ENCODE peak calls at places on chromosomes 2 and 18, in five cellular contexts. O is left ventricle myocardium inferior, U is dorsolateral prefrontal cortex, A is HL-60, L is kidney epithelial cell. W is an unnamed sample.
A peak's percentile ranks its signal among the peaks of the same experiment; 100 is the strongest.

GRCh38 chr2:48337871-48338270 is 192.1 kb upstream of the STON1 start:
- DNase-seq in O (no peak), U (no peak), A (no peak), L (no peak), W (no peak)

GRCh38 chr18:73741946-73742345 is 405.7 kb downstream of the FBXO15 start:
- DNase-seq in O (no peak), U (no peak), A (no peak), L (no peak), W (peak; percentile 34)

GRCh38 chr2:77977486-77978063 is 455.4 kb upstream of the LRRTM4 start:
- DNase-seq in O (no peak), U (no peak), A (no peak), L (no peak), W (no peak)

GRCh38 chr2:176642074-176642473 is 372.8 kb downstream of the MTX2 start:
- DNase-seq in O (no peak), U (no peak), A (no peak), L (peak; percentile 96), W (peak; percentile 82)

GRCh38 chr2:218857371-218858137 is 2.1 kb upstream of the WNT6 start:
- DNase-seq in O (no peak), U (no peak), A (no peak), L (no peak), W (no peak)

GRCh38 chr2:241061275-241061674 is 40.8 kb downstream of the MTERF4 start:
- DNase-seq in O (no peak), U (no peak), A (no peak), L (no peak), W (peak; percentile 75)

GRCh38 chr2:112160591-112161250 is 22.5 kb downstream of the FBLN7 start:
- DNase-seq in O (no peak), U (no peak), A (no peak), L (no peak), W (no peak)

GRCh38 chr2:133568172-133568571 is at the start of gene NCKAP5:
- DNase-seq in O (no peak), U (no peak), A (no peak), L (no peak), W (peak; percentile 37)

GRCh38 chr2:6724572-6725140 is 141.1 kb downstream of the CMPK2 start:
- DNase-seq in O (no peak), U (no peak), A (no peak), L (no peak), W (no peak)

GRCh38 chr18:6648581-6648980 is 80.9 kb upstream of the ARHGAP28 start:
- DNase-seq in O (no peak), U (no peak), A (no peak), L (no peak), W (no peak)

GRCh38 chr2:95056461-95057459 is 31.3 kb downstream of the MAL start:
- DNase-seq in O (no peak), U (peak; percentile 82), A (no peak), L (no peak), W (no peak)

GRCh38 chr2:366706-367105 is 78.8 kb upstream of the ALKAL2 start:
- DNase-seq in O (no peak), U (no peak), A (no peak), L (no peak), W (no peak)
- TF ChIP-seq CTCF in O (no peak), U (no peak), A (no peak), L (no peak), W (no peak)

GRCh38 chr2:88765154-88765948 is 73.9 kb downstream of the RPIA start:
- DNase-seq in O (no peak), U (no peak), A (peak; percentile 42), L (no peak), W (peak; percentile 6)
- H3K4me3 ChIP-seq in O (peak overlapping the region; percentile 61), U (peak overlapping the region; percentile 53), A (no peak overlapping the region), L (peak overlapping the region; percentile 37), W (peak overlapping the region; percentile 20)

GRCh38 chr18:72086421-72086820 is 457.7 kb downstream of the CBLN2 start:
- DNase-seq in O (no peak), U (no peak), A (peak; percentile 13), L (no peak), W (no peak)

GRCh38 chr18:72091369-72091768 is 452.8 kb downstream of the CBLN2 start:
- DNase-seq in O (no peak), U (no peak), A (no peak), L (no peak), W (no peak)

GRCh38 chr18:72089432-72089831 is 454.7 kb downstream of the CBLN2 start:
- DNase-seq in O (no peak), U (no peak), A (no peak), L (no peak), W (no peak)
- TF ChIP-seq CTCF in O (no peak), U (no peak), A (no peak), L (no peak), W (no peak)

DNA sequence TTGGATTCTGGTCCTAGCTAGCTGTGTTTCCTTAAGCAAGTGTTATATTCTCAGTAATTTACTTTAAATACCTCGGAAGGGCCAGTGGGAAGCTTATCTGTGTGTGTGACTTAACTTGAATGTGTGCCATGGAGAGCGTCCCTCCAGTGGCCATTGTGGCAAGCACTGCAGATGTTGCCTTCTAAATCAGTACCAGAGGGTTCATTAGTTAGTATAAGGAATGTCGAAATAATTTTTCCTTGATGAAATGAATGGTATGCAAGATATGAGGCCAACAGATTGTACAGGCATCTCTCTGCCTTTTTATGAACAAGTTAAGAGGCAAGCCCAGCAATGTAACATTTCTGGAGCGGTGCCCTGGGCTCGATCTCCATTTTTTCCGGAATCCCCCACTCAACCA is 52.0 kb downstream of the FBXO36 start:
- DNase-seq in O (no peak), U (no peak), A (no peak), L (no peak), W (peak; percentile 95)
- H3K4me3 ChIP-seq in O (no peak overlapping the region), U (no peak overlapping the region), A (no peak overlapping the region), L (no peak overlapping the region), W (no peak overlapping the region)

GRCh38 chr2:65620524-65620923 is 188.1 kb upstream of the SPRED2 start:
- DNase-seq in O (no peak), U (no peak), A (no peak), L (no peak), W (no peak)
- TF ChIP-seq CTCF in O (no peak), U (no peak), A (no peak), L (no peak), W (no peak)

GRCh38 chr2:45011621-45012602 is 2.7 kb upstream of the SIX2 start:
- DNase-seq in O (no peak), U (no peak), A (no peak), L (no peak), W (no peak)

GRCh38 chr2:45012733-45013132 is 3.5 kb upstream of the SIX2 start:
- DNase-seq in O (no peak), U (no peak), A (no peak), L (no peak), W (no peak)

GRCh38 chr2:45010706-45011036 is 1.4 kb upstream of the SIX2 start:
- DNase-seq in O (no peak), U (no peak), A (no peak), L (no peak), W (no peak)

GRCh38 chr2:45014016-45014702 is 4.9 kb upstream of the SIX2 start:
- DNase-seq in O (peak; percentile 69), U (no peak), A (peak; percentile 23), L (no peak), W (peak; percentile 36)

GRCh38 chr2:45013229-45014015 is 4.2 kb upstream of the SIX2 start:
- DNase-seq in O (no peak), U (no peak), A (no peak), L (no peak), W (no peak)
- H3K4me3 ChIP-seq in O (peak overlapping the region; percentile 67), U (peak overlapping the region; percentile 37), A (no peak overlapping the region), L (peak overlapping the region; percentile 17), W (no peak overlapping the region)